ENCODE peak calls at places on chromosomes 12 and 14, in four cellular contexts. L is fibroblast of lung, D is colonic mucosa, J is PC-3. P is an unnamed sample.

GRCh38 chr12:57479376-57480115 is at the start of gene ARHGAP9:
- DNase-seq in L (no peak), D (no peak), J (no peak), P (no peak)

GRCh38 chr14:75984674-75985073 is 889 bp upstream of the IFT43 start:
- DNase-seq in L (no peak), D (no peak), J (peak; percentile 23), P (no peak)

GRCh38 chr12:58159941-58160340 is 218.6 kb downstream of the ATP23 start:
- DNase-seq in L (no peak), D (no peak), J (no peak), P (no peak)

GRCh38 chr14:75690010-75690409 is 29.0 kb downstream of the TTLL5 start:
- DNase-seq in L (no peak), D (no peak), J (no peak), P (no peak)

GRCh38 chr14:53701108-53701875 is 255.3 kb downstream of the BMP4 start:
- DNase-seq in L (no peak), D (no peak), J (no peak), P (no peak)

GRCh38 chr14:72651081-72651480 is 242.8 kb downstream of the DPF3 start:
- DNase-seq in L (no peak), D (no peak), J (peak; percentile 75), P (no peak)

GRCh38 chr12:77608157-77608755 is 222.4 kb upstream of the NAV3 start:
- DNase-seq in L (no peak), D (no peak), J (no peak), P (no peak)

GRCh38 chr14:92481386-92481785 is 32.2 kb upstream of the RIN3 start:
- DNase-seq in L (peak; percentile 62), D (no peak), J (no peak), P (no peak)

GRCh38 chr14:74706101-74706500 is 6.8 kb downstream of the AREL1 start:
- DNase-seq in L (no peak), D (no peak), J (no peak), P (no peak)

GRCh38 chr14:98957211-98958047 is 314.6 kb downstream of the BCL11B start:
- DNase-seq in L (peak; percentile 95), D (peak; percentile 63), J (no peak), P (no peak)

GRCh38 chr14:31042300-31042699 is 16.1 kb upstream of the STRN3 start:
- DNase-seq in L (no peak), D (no peak), J (no peak), P (no peak)

GRCh38 chr12:57126561-57126960 is 1.7 kb upstream of the LRP1 start:
- DNase-seq in L (no peak), D (peak; percentile 36), J (no peak), P (no peak)

GRCh38 chr14:86404425-86404824 is 874.5 kb downstream of the FLRT2 start:
- DNase-seq in L (no peak), D (no peak), J (peak; percentile 25), P (no peak)

GRCh38 chr12:105092336-105092735 is 8.1 kb upstream of the ALDH1L2 start:
- DNase-seq in L (no peak), D (peak; percentile 52), J (peak; percentile 46), P (no peak)

GRCh38 chr12:82176761-82177490 is 181.3 kb downstream of the CCDC59 start:
- DNase-seq in L (no peak), D (no peak), J (no peak), P (no peak)

GRCh38 chr14:99595034-99595433 is 9.0 kb downstream of the CCDC85C start:
- DNase-seq in L (no peak), D (no peak), J (no peak), P (peak; percentile 25)

GRCh38 chr14:68520637-68521556 is 272.0 kb downstream of the ZFP36L1 start:
- DNase-seq in L (no peak), D (no peak), J (peak; percentile 95), P (no peak)

GRCh38 chr12:127025545-127025944 is 1241.4 kb upstream of the TMEM132C start:
- DNase-seq in L (no peak), D (no peak), J (peak; percentile 60), P (no peak)
- TF ChIP-seq CTCF in L (no peak), D (no peak), J (peak; percentile 72), P (no peak)

GRCh38 chr14:80902608-80903007 is 38.9 kb downstream of the CEP128 start:
- DNase-seq in L (no peak), D (no peak), J (no peak), P (no peak)

GRCh38 chr14:80901260-80901659 is 40.3 kb downstream of the CEP128 start:
- DNase-seq in L (no peak), D (no peak), J (peak; percentile 45), P (no peak)

GRCh38 chr14:80901813-80902212 is 39.7 kb downstream of the CEP128 start:
- DNase-seq in L (no peak), D (no peak), J (no peak), P (no peak)

GRCh38 chr14:80906946-80907345 is 34.6 kb downstream of the CEP128 start:
- DNase-seq in L (no peak), D (no peak), J (no peak), P (no peak)

DNA sequence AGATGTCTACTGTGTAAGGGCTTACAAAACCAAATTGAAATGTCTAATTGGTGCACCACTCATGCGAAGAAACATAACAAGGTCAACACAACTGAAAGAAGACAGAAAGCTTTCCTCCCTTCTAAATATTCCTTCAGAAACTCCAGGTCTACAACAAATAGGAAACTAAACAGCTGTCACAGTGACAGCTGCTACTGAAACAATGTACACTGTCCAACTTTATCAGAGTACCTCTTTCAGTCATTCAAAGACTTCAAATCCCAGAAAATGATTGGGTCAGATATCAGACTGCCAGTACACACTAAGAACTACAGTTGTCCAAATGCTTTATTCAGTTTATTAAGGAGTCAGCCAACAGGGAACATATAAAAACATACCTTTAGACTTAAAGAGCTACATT is 35.2 kb downstream of the CEP128 start:
- DNase-seq in L (no peak), D (no peak), J (no peak), P (no peak)
- H3K9ac ChIP-seq in L (no peak overlapping the region), D (no peak overlapping the region), J (no peak overlapping the region), P (no peak overlapping the region)

GRCh38 chr12:17459214-17459613 is 630.8 kb downstream of the RERGL start:
- DNase-seq in L (no peak), D (no peak), J (peak; percentile 63), P (no peak)
- H3K4me1 ChIP-seq in L (no peaks in the 10 kb centered on the region), D (no peaks in the 10 kb centered on the region), J (peaks cover 11% of the 10 kb centered on the region), P (no peaks in the 10 kb centered on the region)

DNA sequence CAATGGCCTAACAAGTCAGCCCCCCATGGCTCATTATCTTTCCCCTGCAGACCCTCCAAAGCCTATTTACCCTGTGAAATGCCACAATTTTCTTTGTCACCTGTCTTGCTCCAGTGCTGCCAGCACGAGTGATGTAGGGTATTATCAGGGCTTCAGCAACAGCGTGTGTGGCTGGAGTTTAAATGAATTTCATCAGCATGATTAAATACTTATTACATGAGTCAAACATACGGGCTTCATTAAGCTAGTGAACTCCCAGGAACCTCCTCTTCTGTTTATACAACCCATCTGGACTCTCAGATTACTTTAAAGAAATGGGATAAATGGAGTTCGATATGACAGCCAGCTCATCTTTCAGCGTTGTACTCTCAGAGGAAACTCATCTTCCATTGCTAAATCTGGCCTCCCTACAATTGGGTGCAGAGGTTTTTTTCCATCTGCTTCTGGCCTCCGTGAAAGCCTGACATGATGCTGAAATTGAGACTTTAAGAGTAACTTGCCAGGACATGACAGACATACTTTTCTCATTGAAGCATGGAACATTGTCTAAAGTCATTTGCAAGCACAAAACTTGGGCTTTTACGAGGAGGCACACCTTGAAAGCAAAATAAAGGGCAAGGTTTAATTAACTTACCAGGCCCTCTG is 135.8 kb downstream of the TMEM30B start:
- DNase-seq in L (peak; percentile 99), D (no peak), J (peak; percentile 47), P (no peak)
- TF ChIP-seq CTCF in L (no peak), D (no peak), J (no peak), P (no peak)

GRCh38 chr12:12724421-12725085 is 7.4 kb downstream of the CDKN1B start:
- DNase-seq in L (no peak), D (no peak), J (peak; percentile 21), P (no peak)
- H3K9ac ChIP-seq in L (peak overlapping the region; percentile 86), D (peak overlapping the region; percentile 82), J (peak overlapping the region; percentile 99), P (peak overlapping the region; percentile 100)

GRCh38 chr12:2221030-2221621 is 168.3 kb downstream of the CACNA1C start:
- DNase-seq in L (no peak), D (no peak), J (no peak), P (no peak)
- H3K4me1 ChIP-seq in L (no peaks in the 10 kb centered on the region), D (no peaks in the 10 kb centered on the region), J (no peaks in the 10 kb centered on the region), P (no peaks in the 10 kb centered on the region)

DNA sequence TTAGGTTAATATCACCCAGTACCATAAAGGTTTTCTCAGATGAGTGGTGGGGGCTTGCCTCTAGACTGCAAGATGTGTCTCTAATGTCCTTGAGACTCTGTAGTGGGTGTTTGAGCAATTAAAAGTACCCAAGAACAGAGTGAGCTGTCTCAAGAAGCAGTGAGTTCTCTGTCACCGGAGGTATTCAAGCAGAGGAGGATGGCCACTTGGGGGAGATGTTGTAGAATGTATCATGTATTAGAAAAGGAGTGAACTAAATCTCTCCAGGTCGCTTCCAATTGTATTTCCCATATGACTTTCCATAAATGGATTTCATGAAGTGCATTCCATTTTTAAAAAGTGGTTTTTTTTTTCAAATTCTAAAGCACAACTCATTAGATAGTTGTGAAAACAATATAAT is 35.0 kb downstream of the SLC17A8 start:
- DNase-seq in L (peak; percentile 8), D (peak; percentile 43), J (peak; percentile 54), P (no peak)
- TF ChIP-seq CTCF in L (peak; percentile 8), D (peak; percentile 40), J (peak; percentile 67), P (peak; percentile 9)